ENCODE peak calls at places on chromosome 16, in eight cellular contexts. P, Z, R, N, S, U, O and X are unnamed samples.

GRCh38 chr16:4330277-4330882 is 14.5 kb downstream of the GLIS2 start:
- DNase-seq in P (peak), N (peak), S (peak), Z (no peak), U (peak), R (peak), O (peak), X (peak)

GRCh38 chr16:3355589-3355988 is at the start of gene OR2C1:
- DNase-seq in Z (no peak), P (no peak), S (no peak), R (no peak), N (no peak), U (no peak), O (no peak), X (no peak)

GRCh38 chr16:84952335-84953050 is 58.8 kb downstream of the ZDHHC7 start:
- DNase-seq in U (peak), S (peak), N (peak), P (peak), Z (peak), O (peak), R (peak), X (peak)

GRCh38 chr16:68496689-68497088 is 42.4 kb upstream of the ZFP90 start:
- DNase-seq in U (no peak), R (no peak), S (no peak), N (no peak), Z (no peak), P (no peak), O (no peak), X (peak)

GRCh38 chr16:8138666-8139065 is 451.6 kb downstream of the TMEM114 start:
- DNase-seq in P (no peak), N (no peak), S (no peak), R (no peak), O (no peak), U (no peak), Z (no peak), X (no peak)

GRCh38 chr16:963913-964695 is 6.7 kb downstream of the LMF1 start:
- DNase-seq in R (no peak), O (no peak), S (no peak), Z (no peak), P (no peak), N (peak), U (no peak), X (peak)

GRCh38 chr16:29011112-29011511 is 26.3 kb downstream of the LAT start:
- DNase-seq in Z (no peak), U (no peak), O (no peak), N (no peak), R (no peak), P (no peak), S (no peak), X (no peak)

GRCh38 chr16:28309811-28310311 is 17.5 kb downstream of the SBK1 start:
- DNase-seq in P (no peak), S (no peak), O (peak), Z (no peak), N (no peak), R (peak), U (no peak), X (no peak)

GRCh38 chr16:88478115-88478514 is 25.0 kb downstream of the ZFPM1 start:
- DNase-seq in O (no peak), R (no peak), U (no peak), Z (no peak), S (no peak), N (no peak), P (no peak), X (no peak)

GRCh38 chr16:58016841-58017446 is 8.6 kb upstream of the MMP15 start:
- DNase-seq in O (no peak), R (no peak), P (no peak), N (no peak), Z (no peak), S (peak), U (no peak), X (no peak)

GRCh38 chr16:11498683-11499082 is 88.0 kb downstream of the LITAF start:
- DNase-seq in O (no peak), S (no peak), Z (no peak), U (no peak), N (no peak), R (no peak), P (peak), X (no peak)

GRCh38 chr16:14132696-14133048 is 61.6 kb downstream of the MRTFB start:
- DNase-seq in Z (no peak), O (no peak), S (peak), N (no peak), P (no peak), U (no peak), R (no peak), X (peak)

GRCh38 chr16:1178295-1178910 is 25.5 kb downstream of the CACNA1H start:
- DNase-seq in R (no peak), N (no peak), P (no peak), S (no peak), Z (no peak), O (no peak), U (no peak), X (no peak)

GRCh38 chr16:48444574-48444973 is 59.4 kb upstream of the SIAH1 start:
- DNase-seq in N (peak), Z (no peak), P (peak), S (peak), O (no peak), U (no peak), R (no peak), X (peak)

GRCh38 chr16:28549301-28549899 is 4.3 kb upstream of the SGF29 start:
- DNase-seq in N (peak), P (peak), O (no peak), S (peak), R (no peak), U (no peak), Z (no peak), X (peak)

GRCh38 chr16:21283521-21284289 is 5.6 kb upstream of the CRYM start:
- DNase-seq in R (no peak), N (peak), Z (peak), U (peak), P (no peak), S (peak), O (no peak), X (peak)

GRCh38 chr16:54034684-54035083 is 251.9 kb downstream of the IRX3 start:
- DNase-seq in O (no peak), U (no peak), N (peak), Z (no peak), P (no peak), S (no peak), R (no peak), X (no peak)

GRCh38 chr16:56947604-56947995 is 14.2 kb upstream of the CETP start:
- DNase-seq in N (no peak), Z (no peak), O (no peak), U (no peak), S (no peak), R (no peak), P (no peak), X (no peak)

GRCh38 chr16:75138636-75139035 is 9.7 kb upstream of the ZFP1 start:
- DNase-seq in U (no peak), R (no peak), Z (no peak), N (no peak), S (peak), P (no peak), O (no peak), X (no peak)

GRCh38 chr16:11907160-11907970 is 8.4 kb downstream of the GSPT1 start:
- DNase-seq in S (no peak), N (no peak), P (no peak), R (no peak), Z (no peak), O (no peak), U (no peak), X (no peak)

GRCh38 chr16:10984509-10984908 is 40.1 kb downstream of the CLEC16A start:
- DNase-seq in R (no peak), Z (no peak), O (no peak), U (no peak), P (no peak), N (peak), S (peak), X (peak)

GRCh38 chr16:81523387-81524115 is 78.9 kb downstream of the CMIP start:
- DNase-seq in N (peak), P (peak), S (peak), U (no peak), R (no peak), Z (no peak), O (peak), X (peak)

GRCh38 chr16:74623214-74623842 is 16.4 kb upstream of the GLG1 start:
- DNase-seq in S (peak), U (no peak), P (peak), Z (no peak), R (no peak), N (peak), O (no peak), X (peak)

GRCh38 chr16:74862743-74863244 is 88.2 kb upstream of the FA2H start:
- DNase-seq in U (no peak), Z (peak), P (peak), R (no peak), S (peak), N (peak), O (no peak), X (peak)

GRCh38 chr16:30658731-30659506 is 688 bp downstream of the FBRS start:
- DNase-seq in Z (peak), R (no peak), P (peak), U (peak), N (peak), O (peak), S (peak), X (peak)

GRCh38 chr16:81641403-81642106 is 137.5 kb upstream of the PLCG2 start:
- DNase-seq in P (no peak), U (no peak), R (no peak), N (no peak), O (no peak), Z (peak), S (no peak), X (no peak)

GRCh38 chr16:728131-728889 is 1.4 kb downstream of the HAGHL start:
- DNase-seq in O (peak), S (peak), Z (peak), U (no peak), R (peak), N (peak), P (peak), X (peak)

GRCh38 chr16:83842755-83843507 is 35.2 kb downstream of the HSBP1 start:
- DNase-seq in O (no peak), P (no peak), Z (no peak), S (no peak), R (no peak), U (no peak), N (no peak), X (peak)

GRCh38 chr16:78478267-78478821 is 378.9 kb downstream of the WWOX start:
- DNase-seq in N (no peak), U (no peak), O (no peak), P (peak), Z (no peak), R (peak), S (no peak), X (no peak)

GRCh38 chr16:66326995-66327513 is 39.4 kb upstream of the CDH5 start:
- DNase-seq in U (no peak), O (no peak), S (no peak), R (no peak), N (peak), P (no peak), Z (peak), X (no peak)

GRCh38 chr16:78504391-78504945 is 405.0 kb downstream of the WWOX start:
- DNase-seq in Z (no peak), R (no peak), P (no peak), S (no peak), U (no peak), N (peak), O (no peak), X (peak)

GRCh38 chr16:53515259-53515658 is 12.2 kb upstream of the AKTIP start:
- DNase-seq in O (no peak), Z (no peak), P (no peak), U (no peak), N (no peak), R (no peak), S (no peak), X (peak)

GRCh38 chr16:89863741-89864391 is 9.5 kb upstream of the TCF25 start:
- DNase-seq in Z (no peak), O (no peak), N (peak), S (no peak), U (no peak), R (no peak), P (no peak), X (peak)

GRCh38 chr16:85842848-85843247 is 43.4 kb downstream of the COX4I1 start:
- DNase-seq in U (peak), O (no peak), Z (no peak), N (no peak), P (no peak), R (no peak), S (no peak), X (no peak)

GRCh38 chr16:69823831-69824563 is 61.9 kb downstream of the WWP2 start:
- DNase-seq in N (no peak), U (peak), S (no peak), R (no peak), P (no peak), O (no peak), Z (no peak), X (peak)

GRCh38 chr16:31033709-31034492 is 543 bp downstream of the STX4 start:
- DNase-seq in Z (peak), N (peak), U (peak), R (peak), O (peak), P (peak), S (peak), X (peak)

GRCh38 chr16:78705694-78706093 is 606.2 kb downstream of the WWOX start:
- DNase-seq in S (no peak), N (no peak), O (no peak), U (no peak), R (no peak), Z (no peak), P (peak), X (peak)

GRCh38 chr16:12868788-12869187 is 32.6 kb upstream of the SHISA9 start:
- DNase-seq in S (no peak), O (no peak), N (no peak), R (no peak), U (no peak), Z (no peak), P (no peak), X (no peak)